ENCODE peak calls at places on chromosomes 16 and 17, in eight cellular contexts. S is ovary, Q is mammary epithelial cell, Y is HCT116, G is A549, W is endothelial cell of umbilical vein, J is right lobe of liver, E is upper lobe of right lung. C is an unnamed sample.

GRCh38 chr17:9833922-9834321 is 8.2 kb downstream of the GLP2R start:
- DNase-seq in G (no peak), Y (no peak), Q (no peak), S (no peak), W (no peak), E (no peak), J (no peak), C (no peak)

GRCh38 chr16:28193530-28194423 is 18.0 kb downstream of the XPO6 start:
- DNase-seq in J (no peak), G (no peak), Y (no peak), W (peak; percentile 35), E (no peak), S (no peak), Q (peak; percentile 50), C (peak; percentile 89)

GRCh38 chr16:85777583-85778310 is 21.6 kb downstream of the EMC8 start:
- DNase-seq in W (no peak), Q (peak; percentile 88), E (no peak), S (no peak), J (no peak), Y (no peak), G (no peak), C (peak; percentile 68)

GRCh38 chr17:29495011-29495410 is 71.8 kb downstream of the ABHD15 start:
- DNase-seq in G (no peak), Y (no peak), Q (peak; percentile 44), E (no peak), S (no peak), W (no peak), J (no peak), C (peak; percentile 21)

GRCh38 chr16:87345721-87346424 is 28.7 kb upstream of the C16orf95 start:
- DNase-seq in W (no peak), G (no peak), Y (no peak), J (no peak), Q (no peak), E (no peak), S (no peak), C (no peak)

GRCh38 chr17:7579001-7579838 is at the start of gene CD68:
- DNase-seq in W (peak; percentile 90), G (peak; percentile 97), E (peak; percentile 86), Y (peak; percentile 71), J (peak; percentile 78), Q (peak; percentile 98), S (peak; percentile 71), C (peak; percentile 92)

GRCh38 chr16:31713945-31714898 is 159.4 kb upstream of the ZNF267 start:
- DNase-seq in W (peak; percentile 43), Q (peak; percentile 12), E (no peak), Y (no peak), J (no peak), G (no peak), S (no peak), C (no peak)

GRCh38 chr16:1414532-1415265 is at the start of gene UNKL:
- DNase-seq in Y (no peak), J (peak; percentile 81), G (no peak), Q (no peak), E (peak; percentile 92), S (peak; percentile 83), W (peak; percentile 40), C (no peak)

DNA sequence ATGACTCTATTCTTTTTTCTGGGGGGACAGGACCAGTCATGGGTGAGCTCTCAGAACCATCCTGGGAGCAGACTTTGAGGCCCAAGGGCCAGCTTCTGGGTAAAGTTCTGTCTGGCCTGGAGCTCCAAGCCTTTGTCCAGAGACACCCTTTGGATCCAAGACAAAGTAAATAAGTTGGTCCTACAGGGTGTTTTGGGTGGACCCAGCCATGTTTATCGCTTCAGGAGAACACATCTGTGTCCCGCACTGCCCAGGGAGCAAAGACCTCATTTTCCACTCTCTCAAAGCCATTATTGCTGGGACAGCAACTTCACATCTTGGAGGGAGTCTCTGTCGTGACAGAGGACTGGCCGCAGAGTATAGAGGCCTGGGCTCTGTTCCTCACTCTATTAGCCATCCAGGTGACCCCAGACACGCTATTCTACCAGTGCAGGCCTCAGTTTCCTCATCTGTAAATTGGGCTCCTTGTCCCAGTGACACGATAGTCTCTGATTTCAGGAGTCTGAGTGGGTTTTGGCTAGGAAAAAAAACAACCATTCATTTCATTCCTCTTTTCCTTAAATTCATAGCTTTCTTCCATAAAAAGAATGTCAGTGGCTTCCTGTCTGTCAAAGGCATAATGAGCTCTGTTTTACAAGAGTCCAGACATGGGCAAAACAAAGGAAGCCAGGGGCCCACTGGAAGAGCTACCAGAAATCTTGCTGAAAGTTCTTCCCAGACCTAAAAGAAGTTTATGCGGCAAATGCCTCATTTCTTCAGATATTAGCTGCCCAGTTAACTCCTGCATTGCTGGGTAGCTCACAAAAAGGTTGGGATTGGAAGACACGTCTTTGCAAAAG is 62.4 kb downstream of the PECAM1 start:
- DNase-seq in Y (no peak), S (no peak), J (no peak), E (no peak), G (no peak), W (peak; percentile 86), Q (no peak), C (no peak)
- H3K27ac ChIP-seq in Y (no peak overlapping the region), S (peak overlapping the region; percentile 87), J (peak overlapping the region; percentile 70), E (peak overlapping the region; percentile 86), G (no peak overlapping the region), W (peak overlapping the region; percentile 95), Q (no peak overlapping the region), C (no peak overlapping the region)

DNA sequence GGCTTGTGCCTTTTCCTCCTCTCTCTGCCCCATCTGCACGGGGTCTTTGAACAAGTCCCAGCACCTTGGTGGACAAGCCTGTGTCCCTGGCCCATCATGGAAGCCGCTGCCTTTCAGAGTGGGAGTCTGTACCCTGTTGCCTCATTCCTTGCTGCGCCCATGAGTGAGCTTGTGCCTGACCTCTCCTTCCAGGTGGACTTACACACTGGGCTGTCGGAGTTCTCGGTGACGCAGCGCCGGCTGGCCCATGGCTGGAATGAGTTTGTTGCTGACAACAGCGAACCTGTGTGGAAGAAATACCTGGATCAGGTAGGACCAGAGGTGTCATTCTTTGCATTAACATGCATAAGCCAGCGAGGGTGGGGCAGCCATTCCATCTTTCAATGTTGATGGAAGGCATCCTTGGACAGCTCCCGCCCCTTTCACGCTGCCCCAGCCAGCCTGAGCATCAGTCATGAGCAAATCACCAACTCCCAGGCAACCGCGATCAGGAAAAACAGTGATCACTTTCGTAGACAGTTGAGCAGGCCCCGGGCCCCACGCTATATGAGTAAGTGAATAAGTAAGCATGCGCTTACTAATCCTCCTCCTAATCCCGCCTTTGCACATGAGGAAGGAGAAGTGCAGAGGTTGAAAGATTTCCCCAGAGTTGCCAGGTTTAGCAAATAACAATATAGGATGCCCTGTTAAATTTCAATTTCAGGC is 36.8 kb downstream of the ATP2C2 start:
- DNase-seq in W (no peak), Q (no peak), G (no peak), J (no peak), E (peak; percentile 44), S (no peak), Y (no peak), C (peak; percentile 29)
- H3K4me1 ChIP-seq in W (no peaks in the 10 kb centered on the region), Q (no peaks in the 10 kb centered on the region), G (no peaks in the 10 kb centered on the region), J (no peaks in the 10 kb centered on the region), E (no peaks in the 10 kb centered on the region), S (no peaks in the 10 kb centered on the region), Y (no peaks in the 10 kb centered on the region), C (no peaks in the 10 kb centered on the region)

GRCh38 chr17:40317880-40318834 is 9.2 kb downstream of the RARA start:
- DNase-seq in S (peak; percentile 97), Y (peak; percentile 88), W (peak; percentile 96), J (peak; percentile 97), E (peak; percentile 98), Q (peak; percentile 96), G (peak; percentile 99), C (peak; percentile 86)

GRCh38 chr17:40315206-40315605 is 6.2 kb downstream of the RARA start:
- DNase-seq in Q (no peak), E (no peak), J (no peak), W (no peak), Y (no peak), S (peak; percentile 15), G (no peak), C (no peak)

GRCh38 chr17:40317345-40317873 is 8.4 kb downstream of the RARA start:
- DNase-seq in G (peak; percentile 93), S (peak; percentile 64), Q (peak; percentile 67), W (peak; percentile 76), J (no peak), E (peak; percentile 74), Y (peak; percentile 46), C (peak; percentile 77)

GRCh38 chr17:40315678-40316570 is 6.9 kb downstream of the RARA start:
- DNase-seq in S (peak; percentile 20), Q (no peak), E (peak; percentile 36), Y (no peak), J (no peak), G (no peak), W (no peak), C (no peak)

DNA sequence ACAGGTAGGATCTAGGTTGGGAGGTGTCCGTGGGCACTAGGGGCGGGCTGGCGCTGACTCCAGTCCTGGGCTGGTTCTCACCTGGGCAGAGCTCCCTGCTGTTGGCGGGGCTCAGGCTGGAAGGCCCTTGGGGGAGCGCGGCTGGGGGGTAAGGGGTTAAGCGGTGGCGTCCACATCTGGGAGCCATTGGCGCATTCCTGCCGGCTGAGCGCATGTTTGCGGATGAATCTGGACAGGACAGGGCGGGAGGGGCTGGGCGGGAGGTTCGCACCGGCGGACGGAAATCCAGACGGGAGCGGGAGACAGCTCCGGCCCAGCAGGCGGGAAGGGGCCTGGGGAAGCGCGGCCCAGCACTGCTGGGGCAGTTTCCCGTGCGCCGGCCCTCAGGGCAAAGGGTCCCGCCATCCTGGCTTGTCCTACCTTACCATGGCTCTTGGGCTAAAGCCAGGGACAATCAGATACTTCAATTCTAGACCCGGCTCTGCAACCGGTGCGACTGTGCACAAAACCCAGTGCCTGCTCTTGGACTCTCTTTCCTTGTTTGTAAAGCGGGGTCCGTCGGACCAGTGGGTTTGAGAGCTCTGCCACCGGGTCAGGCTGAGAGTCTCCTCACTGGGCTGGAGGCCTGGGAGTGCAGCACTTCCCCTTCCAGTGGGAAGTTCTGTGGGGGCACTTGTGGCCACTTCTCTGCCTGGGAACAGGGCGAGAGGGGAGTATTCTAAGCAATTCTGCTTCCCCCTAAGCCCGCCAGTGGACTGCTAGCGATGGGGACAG is 7.8 kb downstream of the RARA start:
- DNase-seq in G (peak; percentile 82), Q (peak; percentile 69), E (peak; percentile 85), J (peak; percentile 81), S (peak; percentile 76), W (peak; percentile 54), Y (peak; percentile 40), C (peak; percentile 82)
- H3K27ac ChIP-seq in G (peak overlapping the region; percentile 97), Q (peak overlapping the region; percentile 72), E (peak overlapping the region; percentile 98), J (peak overlapping the region; percentile 88), S (peak overlapping the region; percentile 30), W (peak overlapping the region; percentile 82), Y (peak overlapping the region; percentile 91), C (peak overlapping the region; percentile 81)

GRCh38 chr17:40103082-40103741 is 2.8 kb upstream of the NR1D1 start:
- DNase-seq in Q (no peak), S (peak; percentile 51), G (no peak), J (no peak), E (no peak), Y (no peak), W (no peak), C (no peak)

GRCh38 chr17:40106760-40107265 is 6.4 kb upstream of the NR1D1 start:
- DNase-seq in G (no peak), S (peak; percentile 58), E (no peak), Y (no peak), W (no peak), Q (no peak), J (no peak), C (no peak)

GRCh38 chr17:40106089-40106759 is 5.8 kb upstream of the NR1D1 start:
- DNase-seq in J (no peak), W (no peak), Y (no peak), S (no peak), E (no peak), G (no peak), Q (no peak), C (no peak)

GRCh38 chr17:40103742-40104095 is 3.3 kb upstream of the NR1D1 start:
- DNase-seq in W (no peak), E (no peak), S (no peak), Q (no peak), Y (no peak), G (no peak), J (no peak), C (no peak)

GRCh38 chr17:40104570-40105471 is 4.4 kb upstream of the NR1D1 start:
- DNase-seq in Y (no peak), Q (peak; percentile 64), W (no peak), J (no peak), S (peak; percentile 60), E (no peak), G (no peak), C (peak; percentile 48)
- H3K4me1 ChIP-seq in Y (peaks cover 48% of the 10 kb centered on the region), Q (peaks cover 38% of the 10 kb centered on the region), W (peaks cover 43% of the 10 kb centered on the region), J (peaks cover 49% of the 10 kb centered on the region), S (peaks cover 51% of the 10 kb centered on the region), E (peaks cover 86% of the 10 kb centered on the region), G (peaks cover 55% of the 10 kb centered on the region), C (peaks cover 17% of the 10 kb centered on the region)

C was measured in foreskin keratinocyte.